ENCODE peak calls at places on chromosomes 6 and 20, in eight cellular contexts. U, F, T, V, D, W, N and L are unnamed samples.

GRCh38 chr20:23629017-23629541 is 8.7 kb downstream of the CST3 start:
- DNase-seq in N (peak), T (peak), V (peak), W (no peak), U (no peak), D (no peak), F (no peak), L (no peak)

GRCh38 chr6:126526547-126526946 is 186.6 kb downstream of the CENPW start:
- DNase-seq in N (no peak), W (no peak), U (no peak), V (no peak), F (no peak), D (no peak), T (no peak), L (no peak)

GRCh38 chr20:53186630-53187029 is 214.5 kb downstream of the TSHZ2 start:
- DNase-seq in U (no peak), W (no peak), T (no peak), F (no peak), V (no peak), N (no peak), D (no peak), L (no peak)

GRCh38 chr6:74969591-74970267 is 236.1 kb downstream of the COL12A1 start:
- DNase-seq in T (no peak), U (no peak), N (no peak), F (no peak), D (no peak), W (no peak), V (no peak), L (no peak)

GRCh38 chr20:58891076-58891685 is 38.7 kb downstream of the GNAS start:
- DNase-seq in V (no peak), W (peak), D (peak), T (no peak), N (peak), F (no peak), U (peak), L (peak)

GRCh38 chr20:4162766-4163165 is 147.4 kb upstream of the RNF24 start:
- DNase-seq in U (no peak), F (no peak), W (peak), T (no peak), V (no peak), D (no peak), N (no peak), L (no peak)

GRCh38 chr20:62924567-62925419 is 1.5 kb downstream of the DIDO1 start:
- DNase-seq in U (no peak), T (no peak), V (no peak), N (peak), D (no peak), W (no peak), F (no peak), L (peak)

GRCh38 chr6:96809119-96809518 is 28.2 kb downstream of the GPR63 start:
- DNase-seq in F (no peak), U (no peak), W (no peak), V (no peak), D (no peak), N (peak), T (no peak), L (peak)

GRCh38 chr6:167045828-167046580 is 46.8 kb downstream of the CEP43 start:
- DNase-seq in F (no peak), W (no peak), N (no peak), D (no peak), V (no peak), U (no peak), T (no peak), L (no peak)

GRCh38 chr6:107045733-107046312 is 17.8 kb downstream of the MTRES1 start:
- DNase-seq in D (no peak), V (no peak), N (no peak), U (no peak), W (no peak), F (no peak), T (no peak), L (no peak)

GRCh38 chr6:29886686-29887085 is 55.6 kb upstream of the HLA-A start:
- DNase-seq in T (no peak), U (no peak), F (no peak), V (no peak), D (no peak), W (no peak), N (no peak), L (no peak)

GRCh38 chr20:4041748-4042411 is 26.5 kb upstream of the RNF24 start:
- DNase-seq in V (peak), U (no peak), D (peak), N (peak), F (peak), W (peak), T (no peak), L (peak)

GRCh38 chr6:50819906-50820589 is 1.4 kb downstream of the TFAP2B start:
- DNase-seq in D (no peak), T (peak), V (no peak), N (no peak), F (no peak), U (no peak), W (peak), L (no peak)

GRCh38 chr6:159180001-159180400 is 10.8 kb downstream of the FNDC1 start:
- DNase-seq in V (no peak), W (no peak), F (peak), T (no peak), N (no peak), U (no peak), D (no peak), L (no peak)

GRCh38 chr6:143062551-143062950 is 1.9 kb downstream of the AIG1 start:
- DNase-seq in U (no peak), W (no peak), F (no peak), T (no peak), V (no peak), D (no peak), N (no peak), L (no peak)

GRCh38 chr20:63439866-63440265 is 32.6 kb downstream of the KCNQ2 start:
- DNase-seq in T (no peak), N (no peak), W (no peak), D (no peak), V (no peak), U (no peak), F (no peak), L (no peak)

GRCh38 chr20:32574296-32575226 is 10.6 kb downstream of the NOL4L start:
- DNase-seq in F (peak), U (peak), D (no peak), V (peak), W (no peak), T (no peak), N (peak), L (peak)